ENCODE peak calls at places on chromosomes 7 and 10, in seven cellular contexts. S is neuronal stem cell, F is IMR-90, Y is H1, T is H9, I is mesendoderm, C is trophoblast cell. N is an unnamed sample.

GRCh38 chr10:11796439-11796838 is 26.7 kb upstream of the PROSER2 start:
- DNase-seq in C (no peak), T (no peak), S (no peak), F (no peak), I (no peak), Y (no peak), N (no peak)

GRCh38 chr10:15084502-15084922 is 4.1 kb downstream of the ACBD7 start:
- DNase-seq in C (peak), T (peak), Y (no peak), S (peak), F (peak), I (peak), N (peak)

GRCh38 chr10:9012312-9012711 is 957.8 kb downstream of the GATA3 start:
- DNase-seq in I (no peak), S (no peak), T (no peak), F (peak), Y (no peak), C (peak), N (peak)

GRCh38 chr7:133871757-133872156 is 255.4 kb upstream of the LRGUK start:
- DNase-seq in T (no peak), C (no peak), S (no peak), I (no peak), F (no peak), Y (no peak), N (no peak)

GRCh38 chr7:33792041-33792440 is 113.3 kb upstream of the BMPER start:
- DNase-seq in C (no peak), F (no peak), T (no peak), I (peak), Y (no peak), S (no peak), N (no peak)

GRCh38 chr7:22631730-22632129 is 95.3 kb upstream of the IL6 start:
- DNase-seq in I (no peak), C (no peak), Y (no peak), T (no peak), S (no peak), F (no peak), N (no peak)

GRCh38 chr10:76459016-76459415 is 1027.6 kb downstream of the LRMDA start:
- DNase-seq in T (no peak), F (no peak), I (no peak), Y (no peak), S (no peak), C (no peak), N (no peak)

GRCh38 chr7:20596653-20597052 is 18.8 kb upstream of the ABCB5 start:
- DNase-seq in S (no peak), C (no peak), T (no peak), I (no peak), F (peak), Y (no peak), N (peak)

GRCh38 chr7:150754950-150755349 is 17.7 kb downstream of the GIMAP5 start:
- DNase-seq in Y (no peak), S (no peak), T (no peak), F (no peak), I (no peak), C (no peak), N (no peak)

GRCh38 chr7:45589915-45590678 is 15.9 kb downstream of the ADCY1 start:
- DNase-seq in F (no peak), I (no peak), Y (peak), C (no peak), S (no peak), T (peak), N (no peak)

GRCh38 chr10:119734396-119735332 is 8.8 kb downstream of the INPP5F start:
- DNase-seq in S (no peak), T (no peak), I (peak), C (no peak), Y (no peak), F (peak), N (peak)

GRCh38 chr10:124830445-124830844 is 28.8 kb downstream of the ABRAXAS2 start:
- DNase-seq in Y (no peak), C (peak), F (no peak), I (no peak), T (no peak), S (no peak), N (no peak)

GRCh38 chr10:124825702-124826101 is 24.1 kb downstream of the ABRAXAS2 start:
- DNase-seq in I (no peak), C (no peak), Y (no peak), S (no peak), T (no peak), F (no peak), N (no peak)

GRCh38 chr10:124827474-124827873 is 25.9 kb downstream of the ABRAXAS2 start:
- DNase-seq in S (no peak), Y (no peak), I (peak), C (no peak), F (peak), T (no peak), N (peak)

GRCh38 chr10:124829447-124830115 is 28.0 kb downstream of the ABRAXAS2 start:
- DNase-seq in I (no peak), S (no peak), C (no peak), Y (no peak), F (no peak), T (no peak), N (no peak)

DNA sequence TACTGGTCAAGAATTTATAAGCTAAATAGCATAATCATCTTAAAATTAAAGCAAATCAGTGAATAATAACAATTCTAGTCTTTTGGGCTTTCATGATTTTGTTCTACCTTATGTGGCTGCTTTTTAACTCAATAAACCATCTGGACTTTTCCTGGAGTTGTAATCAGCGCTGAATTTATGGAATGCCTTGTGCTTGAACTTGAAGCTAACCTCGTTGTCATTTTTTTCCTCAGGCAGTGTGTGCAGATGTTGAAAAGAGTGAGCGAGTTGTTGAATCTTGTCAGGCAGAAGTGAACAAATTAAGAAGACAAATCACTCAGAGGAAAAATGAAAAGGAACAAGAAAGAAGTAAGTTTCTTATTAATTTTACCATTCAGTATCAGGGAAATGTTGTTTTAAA is 29.5 kb downstream of the ABRAXAS2 start:
- DNase-seq in Y (no peak), S (no peak), T (no peak), F (no peak), I (no peak), C (peak), N (no peak)
- H2BK120ac ChIP-seq in Y (no peak), S (no peak), T (no peak), F (no peak), I (no peak), C (no peak), N (no peak)

GRCh38 chr7:28277364-28277763 is 96.8 kb upstream of the JAZF1 start:
- DNase-seq in I (no peak), T (no peak), F (no peak), S (no peak), C (no peak), Y (no peak), N (no peak)
- H2BK120ac ChIP-seq in I (no peak), T (no peak), F (no peak), S (no peak), C (no peak), Y (no peak), N (no peak)

GRCh38 chr10:86284355-86285105 is 82.1 kb downstream of the GRID1 start:
- DNase-seq in C (no peak), F (no peak), S (no peak), Y (peak), T (peak), I (no peak), N (no peak)
- H2BK120ac ChIP-seq in C (no peak), F (no peak), S (no peak), Y (no peak), T (no peak), I (no peak), N (no peak)

GRCh38 chr7:131250331-131250730 is 77.3 kb upstream of the MKLN1 start:
- DNase-seq in T (no peak), F (peak), I (peak), Y (no peak), S (peak), C (no peak), N (peak)
- H2BK120ac ChIP-seq in T (no peak), F (no peak), I (no peak), Y (no peak), S (no peak), C (no peak), N (no peak)

N was measured in mesenchymal stem cell.